ENCODE peak calls at places on chromosomes 13 and 19, in nine cellular contexts. H, T, L, S, F, J, U, R and A are unnamed samples.

GRCh38 chr19:47232422-47233211 is 1.6 kb upstream of the BBC3 start:
- DNase-seq in H (no peak), T (no peak), J (peak; percentile 46), R (no peak), L (no peak), U (peak; percentile 88), S (peak; percentile 46), F (peak; percentile 82), A (no peak)

GRCh38 chr13:98225036-98225940 is 48.2 kb upstream of the RNF113B start:
- DNase-seq in U (no peak), R (no peak), F (no peak), L (no peak), H (no peak), T (no peak), S (no peak), J (no peak), A (no peak)

GRCh38 chr19:1261863-1262686 is 7.1 kb upstream of the CIRBP start:
- DNase-seq in J (peak; percentile 78), H (no peak), L (no peak), T (no peak), S (peak; percentile 94), R (no peak), F (no peak), U (peak; percentile 49), A (no peak)

GRCh38 chr19:7705387-7706187 is 3.7 kb upstream of the FCER2 start:
- DNase-seq in L (no peak), T (peak; percentile 56), R (no peak), H (no peak), F (no peak), S (peak; percentile 72), U (no peak), J (no peak), A (no peak)

GRCh38 chr13:67416047-67416925 is 186.2 kb upstream of the PCDH9 start:
- DNase-seq in U (peak; percentile 30), S (no peak), R (no peak), F (peak; percentile 18), L (no peak), J (peak; percentile 67), H (no peak), T (no peak), A (no peak)

GRCh38 chr13:112103260-112103843 is 36.4 kb downstream of the SOX1 start:
- DNase-seq in U (no peak), S (no peak), L (no peak), T (no peak), H (no peak), F (no peak), J (no peak), R (no peak), A (no peak)

GRCh38 chr19:7848779-7849457 is 18.9 kb downstream of the EVI5L start:
- DNase-seq in L (no peak), J (no peak), H (no peak), T (no peak), R (no peak), F (no peak), S (peak; percentile 6), U (no peak), A (no peak)

GRCh38 chr13:97344250-97345175 is 89.5 kb upstream of the RAP2A start:
- DNase-seq in F (peak; percentile 29), L (peak; percentile 0), J (peak; percentile 93), T (peak; percentile 11), S (peak; percentile 63), H (peak; percentile 11), U (peak; percentile 69), R (peak; percentile 78), A (no peak)

GRCh38 chr13:35512271-35512920 is 35.9 kb upstream of the MAB21L1 start:
- DNase-seq in J (no peak), T (no peak), U (peak; percentile 95), R (no peak), F (peak; percentile 29), S (no peak), L (no peak), H (no peak), A (peak; percentile 81)

GRCh38 chr19:1473424-1473851 is 5.6 kb downstream of the C19orf25 start:
- DNase-seq in J (no peak), H (no peak), U (no peak), F (no peak), T (no peak), L (no peak), S (no peak), R (no peak), A (no peak)

GRCh38 chr13:58953638-58954037 is 1210.1 kb downstream of the DIAPH3 start:
- DNase-seq in H (no peak), T (no peak), L (no peak), U (no peak), R (no peak), S (no peak), F (no peak), J (no peak), A (no peak)

GRCh38 chr13:91456837-91457236 is 58.4 kb downstream of the GPC5 start:
- DNase-seq in L (no peak), J (no peak), S (no peak), U (no peak), R (no peak), H (no peak), F (no peak), T (no peak), A (no peak)

GRCh38 chr13:69008503-69008902 is 1099.1 kb upstream of the ATXN8OS start:
- DNase-seq in L (no peak), S (no peak), T (no peak), U (no peak), J (no peak), H (no peak), R (no peak), F (no peak), A (no peak)

GRCh38 chr13:46288570-46289259 is 77.0 kb downstream of the LRRC63 start:
- DNase-seq in S (no peak), T (no peak), J (peak; percentile 68), F (peak; percentile 18), U (peak; percentile 44), R (peak; percentile 46), H (peak; percentile 16), L (no peak), A (no peak)

GRCh38 chr19:10976200-10976892 is 15.5 kb downstream of the SMARCA4 start:
- DNase-seq in L (no peak), R (no peak), F (no peak), S (no peak), T (no peak), J (no peak), U (no peak), H (no peak), A (no peak)

GRCh38 chr19:6423499-6424189 is 967 bp downstream of the KHSRP start:
- DNase-seq in J (peak; percentile 33), F (peak; percentile 85), S (peak; percentile 39), T (no peak), R (no peak), H (no peak), L (no peak), U (peak; percentile 70), A (no peak)

GRCh38 chr19:6334490-6335285 is 1.3 kb upstream of the ACER1 start:
- DNase-seq in R (no peak), L (no peak), S (no peak), J (no peak), H (no peak), F (no peak), T (no peak), U (no peak), A (no peak)

GRCh38 chr19:50365434-50366306 is at the start of gene NAPSA:
- DNase-seq in S (no peak), T (no peak), U (no peak), F (no peak), H (no peak), J (no peak), R (no peak), L (no peak), A (no peak)